ENCODE peak calls at places on chromosomes 16 and 17, in six cellular contexts. U, D, C, H, L and F are unnamed samples.

GRCh38 chr17:50944054-50944901 is 78.1 kb upstream of the TOB1 start:
- DNase-seq in U (peak), D (peak), C (peak), H (peak), L (peak), F (peak)

GRCh38 chr17:2929881-2930533 is 133.4 kb downstream of the OR1D5 start:
- DNase-seq in U (peak), D (peak), C (peak), H (peak), L (no peak), F (peak)

GRCh38 chr17:31745964-31746650 is 112.9 kb downstream of the COPRS start:
- DNase-seq in U (no peak), D (no peak), C (no peak), H (no peak), L (no peak), F (no peak)

GRCh38 chr16:16934660-16935059 is 536.1 kb downstream of the XYLT1 start:
- DNase-seq in U (no peak), D (no peak), C (no peak), H (no peak), L (no peak), F (no peak)

GRCh38 chr17:69492410-69493071 is 78.0 kb downstream of the MAP2K6 start:
- DNase-seq in U (no peak), D (no peak), C (peak), H (peak), L (no peak), F (no peak)

GRCh38 chr17:3526971-3527370 is 30.6 kb downstream of the TRPV3 start:
- DNase-seq in U (no peak), D (no peak), C (no peak), H (no peak), L (no peak), F (no peak)

GRCh38 chr16:54822502-54823291 is 108.0 kb upstream of the IRX5 start:
- DNase-seq in U (no peak), D (no peak), C (no peak), H (no peak), L (no peak), F (no peak)

GRCh38 chr17:67258836-67259468 is 14.0 kb upstream of the HELZ start:
- DNase-seq in U (no peak), D (no peak), C (no peak), H (no peak), L (no peak), F (no peak)

GRCh38 chr17:17675416-17675815 is 5.8 kb upstream of the RAI1 start:
- DNase-seq in U (no peak), D (no peak), C (no peak), H (no peak), L (no peak), F (no peak)